ENCODE peak calls at places on chromosomes 1 and 21, in seven cellular contexts. T is NCI-H774; G is activated CD8-positive, alpha-beta T cell treated with anti-CD3 and anti-CD28 coated beads for 36 hours; U is kidney tubule cell; H is lower lobe of right lung; F is amniotic stem cell; N is activated T-cell treated with anti-CD3 and anti-CD28 coated beads for 1 hour. D is an unnamed sample.

GRCh38 chr1:52238887-52239707 is 97.2 kb downstream of the ZFYVE9 start:
- DNase-seq in T (no peak), G (no peak), U (no peak), H (no peak), F (no peak), N (no peak), D (no peak)

GRCh38 chr1:203528098-203528497 is 34.1 kb downstream of the OPTC start:
- DNase-seq in T (no peak), G (no peak), U (no peak), H (no peak), F (no peak), N (no peak), D (no peak)

GRCh38 chr1:49765034-49765433 is 258.7 kb downstream of the AGBL4 start:
- DNase-seq in T (no peak), G (no peak), U (peak), H (no peak), F (no peak), N (no peak), D (no peak)

GRCh38 chr1:62962794-62963776 is 179.2 kb downstream of the ATG4C start:
- DNase-seq in T (peak), G (peak), U (peak), H (no peak), F (no peak), N (no peak), D (no peak)

GRCh38 chr1:15946546-15947381 is 29.1 kb downstream of the ZBTB17 start:
- DNase-seq in T (no peak), G (no peak), U (no peak), H (no peak), F (no peak), N (no peak), D (peak)

GRCh38 chr1:212132040-212132439 is 96.5 kb downstream of the DTL start:
- DNase-seq in T (no peak), G (peak), U (peak), H (no peak), F (no peak), N (no peak), D (no peak)

GRCh38 chr1:9121891-9122409 is 7.0 kb downstream of the GPR157 start:
- DNase-seq in T (no peak), G (peak), U (no peak), H (no peak), F (no peak), N (peak), D (no peak)

GRCh38 chr1:91400133-91400725 is 4.4 kb downstream of the HFM1 start:
- DNase-seq in T (no peak), G (no peak), U (no peak), H (no peak), F (no peak), N (no peak), D (no peak)

GRCh38 chr1:183635112-183635605 is 424 bp downstream of the ARPC5 start:
- DNase-seq in T (peak), G (peak), U (peak), H (peak), F (no peak), N (peak), D (peak)

GRCh38 chr1:153968000-153968363 is 280 bp downstream of the CREB3L4 start:
- DNase-seq in T (peak), G (peak), U (no peak), H (peak), F (no peak), N (no peak), D (peak)

GRCh38 chr21:27528697-27529096 is 561.8 kb upstream of the ADAMTS5 start:
- DNase-seq in T (no peak), G (no peak), U (no peak), H (no peak), F (no peak), N (no peak), D (no peak)

GRCh38 chr21:29822064-29822463 is 117.7 kb downstream of the GRIK1 start:
- DNase-seq in T (no peak), G (no peak), U (no peak), H (no peak), F (no peak), N (no peak), D (no peak)

GRCh38 chr21:35933466-35933865 is 126.9 kb downstream of the SETD4 start:
- DNase-seq in T (no peak), G (no peak), U (peak), H (no peak), F (peak), N (no peak), D (no peak)

GRCh38 chr1:168742386-168742785 is 13.4 kb upstream of the DPT start:
- DNase-seq in T (no peak), G (no peak), U (no peak), H (no peak), F (no peak), N (no peak), D (no peak)

GRCh38 chr1:3571263-3571662 is 40.0 kb downstream of the MEGF6 start:
- DNase-seq in T (no peak), G (no peak), U (no peak), H (no peak), F (no peak), N (no peak), D (no peak)

GRCh38 chr21:38769253-38769780 is 36.4 kb upstream of the ETS2 start:
- DNase-seq in T (peak), G (peak), U (peak), H (no peak), F (peak), N (no peak), D (no peak)

GRCh38 chr1:202069670-202070069 is 53.0 kb upstream of the GPR37L1 start:
- DNase-seq in T (peak), G (no peak), U (no peak), H (no peak), F (no peak), N (no peak), D (no peak)

GRCh38 chr1:235511470-235512240 is 7.4 kb upstream of the B3GALNT2 start:
- DNase-seq in T (no peak), G (no peak), U (peak), H (no peak), F (no peak), N (no peak), D (no peak)

D was measured in spleen.